ENCODE peak calls at places on chromosomes 6 and 20, in eight cellular contexts. I is IMR-90; T is effector memory CD4-positive, alpha-beta T cell; F is psoas muscle; D is ascending aorta; B is uterus; N is H1; S is adrenal gland. A is an unnamed sample.
A peak's percentile ranks its signal among the peaks of the same experiment; 100 is the strongest.

GRCh38 chr6:77630019-77630418 is 22.8 kb upstream of the MEI4 start:
- DNase-seq in I (no peak), T (no peak), F (no peak), D (no peak), B (no peak), N (no peak), S (no peak), A (no peak)

GRCh38 chr6:5522147-5522546 is 260.8 kb downstream of the FARS2 start:
- DNase-seq in I (no peak), T (no peak), F (no peak), D (no peak), B (no peak), N (no peak), S (no peak), A (no peak)

GRCh38 chr6:38155576-38156204 is 336.2 kb downstream of the ZFAND3 start:
- DNase-seq in I (peak; percentile 66), T (no peak), F (no peak), D (no peak), B (no peak), N (no peak), S (no peak), A (no peak)

GRCh38 chr6:112349915-112350314 is 2.8 kb downstream of the RFPL4B start:
- DNase-seq in I (no peak), T (no peak), F (peak; percentile 21), D (no peak), B (peak; percentile 57), N (no peak), S (no peak), A (no peak)

GRCh38 chr20:60269571-60270162 is 311.4 kb downstream of the CDH26 start:
- DNase-seq in I (no peak), T (no peak), F (no peak), D (no peak), B (no peak), N (no peak), S (no peak), A (no peak)

GRCh38 chr6:41881506-41881905 is 13.7 kb downstream of the USP49 start:
- DNase-seq in I (no peak), T (no peak), F (no peak), D (no peak), B (no peak), N (no peak), S (no peak), A (no peak)

GRCh38 chr20:46060301-46060881 is 29.4 kb downstream of the NCOA5 start:
- DNase-seq in I (no peak), T (no peak), F (no peak), D (no peak), B (no peak), N (peak; percentile 36), S (no peak), A (no peak)

GRCh38 chr6:163757506-163757905 is 343.0 kb downstream of the QKI start:
- DNase-seq in I (no peak), T (no peak), F (no peak), D (no peak), B (no peak), N (no peak), S (no peak), A (no peak)

GRCh38 chr20:51120438-51120837 is 97.5 kb upstream of the KCNG1 start:
- DNase-seq in I (no peak), T (no peak), F (no peak), D (no peak), B (no peak), N (no peak), S (no peak), A (no peak)

GRCh38 chr6:81751388-81752083 is 945 bp downstream of the TENT5A start:
- DNase-seq in I (peak; percentile 38), T (no peak), F (peak; percentile 71), D (no peak), B (peak; percentile 58), N (peak; percentile 65), S (peak; percentile 83), A (peak; percentile 12)

GRCh38 chr6:116229287-116229913 is 24.5 kb downstream of the TSPYL4 start:
- DNase-seq in I (peak; percentile 91), T (no peak), F (peak; percentile 81), D (peak; percentile 24), B (peak; percentile 87), N (peak; percentile 98), S (peak; percentile 98), A (no peak)

GRCh38 chr6:72876256-72876655 is 254.4 kb downstream of the KCNQ5 start:
- DNase-seq in I (no peak), T (no peak), F (no peak), D (no peak), B (no peak), N (no peak), S (no peak), A (no peak)

GRCh38 chr6:155301867-155302266 is 12.4 kb downstream of the TFB1M start:
- DNase-seq in I (peak; percentile 55), T (no peak), F (no peak), D (no peak), B (no peak), N (no peak), S (no peak), A (no peak)

GRCh38 chr20:47380481-47380880 is 24.0 kb upstream of the ZMYND8 start:
- DNase-seq in I (peak; percentile 35), T (no peak), F (no peak), D (no peak), B (no peak), N (no peak), S (no peak), A (no peak)

GRCh38 chr20:53899351-53900167 is 170.8 kb downstream of the BCAS1 start:
- DNase-seq in I (peak; percentile 87), T (peak; percentile 33), F (peak; percentile 26), D (no peak), B (no peak), N (no peak), S (peak; percentile 60), A (no peak)

GRCh38 chr20:57611605-57612311 is 8.5 kb downstream of the ZBP1 start:
- DNase-seq in I (no peak), T (no peak), F (no peak), D (no peak), B (no peak), N (no peak), S (no peak), A (no peak)

GRCh38 chr20:18615020-18615652 is 27.3 kb downstream of the DTD1 start:
- DNase-seq in I (no peak), T (no peak), F (no peak), D (no peak), B (no peak), N (no peak), S (no peak), A (no peak)

GRCh38 chr20:10597637-10598036 is 76.2 kb downstream of the JAG1 start:
- DNase-seq in I (no peak), T (no peak), F (no peak), D (no peak), B (no peak), N (no peak), S (no peak), A (no peak)

DNA sequence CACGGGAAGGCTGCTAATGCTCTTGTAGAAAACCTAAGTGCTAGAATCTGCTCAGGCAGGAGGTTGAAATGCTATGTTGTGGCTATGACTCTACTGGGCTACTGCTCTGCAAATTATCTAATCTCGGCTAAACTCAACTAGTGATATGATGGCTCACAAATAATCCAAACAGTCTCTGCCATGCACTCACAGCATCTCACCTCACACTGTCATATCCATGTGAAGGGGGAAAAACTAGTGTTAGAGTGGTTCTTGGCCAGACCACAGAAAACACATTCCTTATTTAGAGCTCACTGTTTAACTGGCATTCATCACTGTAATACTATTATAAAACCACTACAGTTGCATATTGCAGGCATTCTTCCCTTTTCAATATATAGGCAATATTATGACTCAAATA is 81.8 kb upstream of the DST start:
- DNase-seq in I (peak; percentile 76), T (no peak), F (no peak), D (no peak), B (no peak), N (no peak), S (no peak), A (no peak)
- H3K27ac ChIP-seq in I (no peak overlapping the region), T (no peak overlapping the region), F (no peak overlapping the region), D (no peak overlapping the region), B (no peak overlapping the region), N (no peak overlapping the region), S (no peak overlapping the region), A (no peak overlapping the region)

DNA sequence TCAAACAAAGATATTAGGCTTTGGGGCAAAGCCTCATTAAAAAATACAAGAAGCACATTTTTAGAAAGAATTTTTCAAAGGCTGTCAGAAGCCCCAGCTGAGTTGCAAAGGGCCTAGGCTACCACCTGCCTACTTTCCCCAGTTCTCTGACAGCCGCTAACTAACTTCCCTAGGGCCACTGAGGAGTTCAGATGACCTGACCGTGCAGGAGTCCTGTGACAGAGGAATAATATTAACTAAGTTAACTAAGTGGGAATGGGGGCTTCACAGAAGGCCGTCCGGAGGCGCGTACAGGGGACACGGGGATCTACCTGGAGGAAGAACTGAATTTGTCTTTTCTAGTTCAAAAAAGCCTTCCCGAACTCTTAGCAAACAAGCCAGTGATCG is 884 bp downstream of the MCHR2 start:
- DNase-seq in I (no peak), T (no peak), F (no peak), D (no peak), B (no peak), N (no peak), S (no peak), A (no peak)
- H3K4me3 ChIP-seq in I (no peak overlapping the region), T (no peak overlapping the region), F (peak overlapping the region; percentile 47), D (no peak overlapping the region), B (no peak overlapping the region), N (peak overlapping the region; percentile 49), S (no peak overlapping the region), A (no peak overlapping the region)

GRCh38 chr6:158524311-158524710 is 35.6 kb upstream of the TMEM181 start:
- DNase-seq in I (no peak), T (no peak), F (no peak), D (no peak), B (no peak), N (no peak), S (no peak), A (no peak)
- H3K27ac ChIP-seq in I (no peak overlapping the region), T (no peak overlapping the region), F (no peak overlapping the region), D (no peak overlapping the region), B (no peak overlapping the region), N (no peak overlapping the region), S (no peak overlapping the region), A (no peak overlapping the region)

GRCh38 chr6:134128146-134128545 is 75.7 kb upstream of the SLC2A12 start:
- DNase-seq in I (no peak), T (no peak), F (no peak), D (no peak), B (no peak), N (no peak), S (no peak), A (no peak)

GRCh38 chr6:134122775-134123174 is 70.4 kb upstream of the SLC2A12 start:
- DNase-seq in I (no peak), T (no peak), F (no peak), D (no peak), B (no peak), N (no peak), S (no peak), A (no peak)

GRCh38 chr6:134119481-134119880 is 67.1 kb upstream of the SLC2A12 start:
- DNase-seq in I (no peak), T (no peak), F (no peak), D (no peak), B (no peak), N (no peak), S (no peak), A (no peak)

DNA sequence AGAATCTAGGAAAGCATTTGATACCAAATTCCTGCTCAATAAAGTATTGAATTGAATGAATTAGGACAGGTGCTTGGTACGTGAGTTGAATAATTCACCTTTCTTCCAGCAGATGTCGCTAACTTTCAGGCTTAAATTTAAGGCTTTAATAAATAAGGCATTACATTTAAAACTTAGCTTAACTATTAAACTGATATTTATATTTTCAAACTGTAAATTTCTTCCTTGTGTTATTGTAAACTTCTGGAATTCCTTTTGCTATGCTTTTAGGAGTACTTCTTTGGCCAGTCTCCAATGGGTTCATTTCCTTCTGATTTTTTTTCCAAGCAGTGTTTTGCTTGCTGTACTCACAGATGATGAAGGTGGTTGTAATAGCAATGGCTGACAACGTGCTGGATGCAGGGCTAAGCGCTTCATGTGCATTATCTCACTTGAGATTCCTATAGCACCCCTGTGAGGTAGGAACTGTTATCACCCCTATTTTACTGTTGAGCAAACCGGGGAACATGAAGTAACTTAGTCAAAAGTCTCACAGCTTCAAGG is 71.3 kb upstream of the SLC2A12 start:
- DNase-seq in I (peak; percentile 72), T (no peak), F (no peak), D (no peak), B (no peak), N (no peak), S (no peak), A (no peak)
- H3K4me3 ChIP-seq in I (no peak overlapping the region), T (no peak overlapping the region), F (no peak overlapping the region), D (no peak overlapping the region), B (no peak overlapping the region), N (no peak overlapping the region), S (no peak overlapping the region), A (no peak overlapping the region)